ENCODE peak calls at places on chromosomes 12 and 14, in ten cellular contexts. T is choroid plexus epithelial cell; Q is AG10803; S is left ventricle myocardium inferior; L is tibial artery; B is right lobe of liver; A is A549; W is CD8-positive, alpha-beta T cell; E is fibroblast of lung; H is HAP-1. J is an unnamed sample.

GRCh38 chr14:89061696-89062095 is 237.2 kb downstream of the TTC8 start:
- DNase-seq in Q (no peak), B (no peak), E (no peak), S (no peak), H (no peak), T (peak), L (no peak), W (no peak), A (no peak), J (no peak)

GRCh38 chr12:93130371-93131049 is 201.4 kb upstream of the EEA1 start:
- DNase-seq in T (no peak), E (no peak), S (no peak), W (no peak), H (no peak), Q (no peak), A (no peak), B (no peak), L (no peak), J (no peak)

GRCh38 chr14:101288436-101289229 is 272.7 kb upstream of the DIO3 start:
- DNase-seq in S (no peak), Q (peak), L (no peak), A (no peak), W (no peak), B (peak), E (no peak), H (no peak), T (peak), J (no peak)

GRCh38 chr14:22391908-22392307 is 197.1 kb downstream of the DAD1 start:
- DNase-seq in L (peak), Q (peak), H (peak), W (no peak), S (peak), E (peak), A (peak), B (peak), T (peak), J (no peak)

GRCh38 chr14:101175731-101176534 is 272.4 kb upstream of the RTL1 start:
- DNase-seq in B (no peak), Q (no peak), E (no peak), W (no peak), L (no peak), A (no peak), T (no peak), H (no peak), S (no peak), J (no peak)

GRCh38 chr12:116564080-116564479 is 4.9 kb downstream of the MAP1LC3B2 start:
- DNase-seq in A (no peak), T (no peak), L (no peak), S (no peak), E (no peak), H (no peak), B (no peak), Q (no peak), W (no peak), J (no peak)

GRCh38 chr14:70121521-70121920 is 67.2 kb downstream of the SLC8A3 start:
- DNase-seq in Q (no peak), T (no peak), L (no peak), S (no peak), H (no peak), E (no peak), A (no peak), B (no peak), W (no peak), J (no peak)

GRCh38 chr12:95608252-95609033 is 57.2 kb upstream of the USP44 start:
- DNase-seq in L (peak), S (peak), H (peak), Q (peak), T (peak), A (peak), E (peak), W (no peak), B (peak), J (peak)

GRCh38 chr14:22598896-22599244 is 770 bp downstream of the ABHD4 start:
- DNase-seq in B (peak), L (peak), Q (peak), T (peak), E (peak), A (peak), H (no peak), W (peak), S (no peak), J (no peak)

GRCh38 chr12:119319638-119320037 is 14.9 kb upstream of the CCDC60 start:
- DNase-seq in B (no peak), W (no peak), Q (no peak), E (no peak), A (no peak), S (no peak), L (no peak), T (no peak), H (no peak), J (no peak)

GRCh38 chr14:104559043-104559768 is 20.4 kb upstream of the C14orf180 start:
- DNase-seq in E (no peak), B (peak), S (peak), W (no peak), H (no peak), L (no peak), A (no peak), Q (no peak), T (no peak), J (no peak)

GRCh38 chr12:56896082-56896481 is 38.1 kb downstream of the SDR9C7 start:
- DNase-seq in E (no peak), T (no peak), A (no peak), S (no peak), H (no peak), B (no peak), Q (no peak), L (no peak), W (no peak), J (no peak)

GRCh38 chr14:49995162-49995561 is 102.3 kb downstream of the ARF6 start:
- DNase-seq in T (peak), Q (peak), W (no peak), B (no peak), A (no peak), E (no peak), S (no peak), H (no peak), L (no peak), J (no peak)

GRCh38 chr12:22656376-22656775 is 31.4 kb downstream of the ETNK1 start:
- DNase-seq in T (no peak), H (no peak), W (no peak), A (no peak), B (no peak), S (no peak), Q (no peak), E (no peak), L (no peak), J (no peak)

GRCh38 chr14:49621114-49621881 is 699 bp downstream of the MGAT2 start:
- DNase-seq in S (peak), H (peak), W (peak), A (peak), T (no peak), E (peak), B (peak), L (peak), Q (peak), J (no peak)

GRCh38 chr14:42163136-42163535 is 556.5 kb downstream of the LRFN5 start:
- DNase-seq in W (no peak), T (no peak), L (no peak), A (no peak), S (no peak), Q (no peak), H (no peak), E (no peak), B (no peak), J (no peak)

GRCh38 chr12:44842669-44843068 is 33.4 kb downstream of the NELL2 start:
- DNase-seq in L (no peak), H (no peak), T (no peak), A (no peak), E (no peak), W (peak), S (no peak), B (no peak), Q (no peak), J (no peak)

GRCh38 chr14:102645746-102646440 is 53.4 kb downstream of the RCOR1 start:
- DNase-seq in B (no peak), S (no peak), H (no peak), Q (peak), A (no peak), W (no peak), L (no peak), E (no peak), T (peak), J (no peak)

GRCh38 chr12:88207921-88208640 is 66.0 kb downstream of the TMTC3 start:
- DNase-seq in H (no peak), B (no peak), E (peak), T (peak), Q (peak), L (peak), W (no peak), A (no peak), S (no peak), J (peak)

GRCh38 chr14:54781936-54782802 is 120.5 kb downstream of the GCH1 start:
- DNase-seq in B (no peak), L (peak), W (no peak), A (no peak), Q (no peak), E (peak), H (no peak), T (no peak), S (no peak), J (no peak)

GRCh38 chr14:89551432-89551831 is 134.4 kb upstream of the FOXN3 start:
- DNase-seq in B (no peak), A (no peak), T (no peak), L (no peak), H (no peak), E (no peak), W (no peak), S (no peak), Q (no peak), J (no peak)

GRCh38 chr14:52829527-52829926 is 38.1 kb upstream of the GNPNAT1 start:
- DNase-seq in T (no peak), E (no peak), A (no peak), L (no peak), H (no peak), W (no peak), S (no peak), Q (no peak), B (no peak), J (no peak)

GRCh38 chr12:103530352-103530751 is 34.6 kb upstream of the C12orf42 start:
- DNase-seq in L (no peak), B (no peak), E (no peak), A (no peak), S (no peak), Q (no peak), H (no peak), W (no peak), T (no peak), J (no peak)

GRCh38 chr14:36346052-36346451 is 25.6 kb upstream of the MBIP start:
- DNase-seq in W (no peak), A (no peak), Q (no peak), E (no peak), S (no peak), L (no peak), H (no peak), T (no peak), B (no peak), J (no peak)

GRCh38 chr12:118541945-118542344 is 165.6 kb downstream of the SUDS3 start:
- DNase-seq in S (no peak), L (no peak), A (peak), B (no peak), H (no peak), Q (no peak), W (no peak), E (no peak), T (no peak), J (no peak)

GRCh38 chr12:26697217-26697616 is 135.8 kb downstream of the ITPR2 start:
- DNase-seq in S (no peak), Q (no peak), B (no peak), A (no peak), E (peak), W (no peak), T (peak), H (no peak), L (no peak), J (no peak)

GRCh38 chr12:29957835-29958234 is 174.1 kb upstream of the TMTC1 start:
- DNase-seq in L (no peak), E (peak), W (no peak), Q (no peak), T (peak), B (no peak), H (no peak), S (no peak), A (no peak), J (no peak)

GRCh38 chr14:28098863-28099262 is 667.7 kb upstream of the FOXG1 start:
- DNase-seq in H (no peak), B (no peak), E (no peak), T (no peak), L (no peak), A (no peak), W (no peak), Q (no peak), S (no peak), J (no peak)

GRCh38 chr12:95990136-95990535 is 6.0 kb downstream of the HAL start:
- DNase-seq in H (no peak), E (no peak), W (no peak), Q (no peak), S (no peak), B (no peak), L (no peak), T (no peak), A (no peak), J (no peak)

GRCh38 chr12:41220931-41221330 is 32.8 kb downstream of the PDZRN4 start:
- DNase-seq in A (no peak), T (no peak), Q (no peak), L (no peak), W (no peak), S (no peak), H (peak), B (no peak), E (no peak), J (no peak)

GRCh38 chr14:95468416-95469133 is 47.9 kb downstream of the SYNE3 start:
- DNase-seq in B (no peak), A (peak), Q (no peak), E (no peak), S (no peak), W (no peak), H (no peak), L (no peak), T (no peak), J (no peak)

GRCh38 chr12:51852404-51853137 is 4.1 kb upstream of the FIGNL2 start:
- DNase-seq in E (no peak), S (no peak), B (no peak), Q (peak), L (no peak), A (no peak), H (no peak), W (no peak), T (no peak), J (no peak)

GRCh38 chr12:88882662-88883061 is 302.4 kb upstream of the KITLG start:
- DNase-seq in S (no peak), L (no peak), B (no peak), W (no peak), A (no peak), E (no peak), Q (no peak), H (no peak), T (no peak), J (no peak)

DNA sequence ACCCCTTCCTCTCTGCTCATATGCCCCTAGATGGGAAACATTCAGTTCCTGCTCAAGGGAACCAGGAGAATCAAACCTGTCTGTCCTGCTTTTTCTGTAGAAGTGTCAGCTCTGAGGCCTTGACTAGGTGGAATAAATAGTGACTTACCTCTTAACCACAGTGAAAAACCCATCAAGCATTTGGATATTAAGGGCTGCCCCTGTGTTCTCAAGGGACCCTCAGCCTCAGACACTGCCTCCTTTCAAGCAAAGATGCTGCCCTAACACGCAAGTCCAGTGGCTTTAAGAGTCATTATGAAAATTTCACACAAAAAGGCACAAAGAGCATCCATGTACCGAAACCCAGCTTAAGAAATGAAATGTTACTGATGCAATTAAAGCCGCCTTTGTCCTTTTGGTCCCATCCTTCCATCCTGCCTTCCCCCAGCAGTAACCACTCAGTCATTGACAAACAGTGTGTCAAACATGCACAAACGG is 297.2 kb downstream of the ZFP36L1 start:
- DNase-seq in H (no peak), E (no peak), T (no peak), Q (no peak), W (no peak), L (no peak), S (no peak), B (no peak), A (no peak), J (no peak)
- H3K4me3 ChIP-seq in H (no peak), E (no peak), T (no peak), Q (no peak), W (no peak), L (no peak), S (no peak), B (no peak), A (no peak), J (no peak)

GRCh38 chr12:108337235-108338223 is 1.6 kb downstream of the CMKLR1 start:
- DNase-seq in A (peak), H (peak), L (peak), B (no peak), S (no peak), W (no peak), E (peak), T (peak), Q (peak), J (no peak)
- H3K4me3 ChIP-seq in A (no peak), H (no peak), L (peak), B (peak), S (peak), W (no peak), E (no peak), T (no peak), Q (no peak), J (no peak)

GRCh38 chr14:76413962-76414665 is 38.2 kb downstream of the ESRRB start:
- DNase-seq in A (no peak), B (no peak), W (no peak), L (no peak), Q (no peak), T (no peak), H (no peak), S (no peak), E (no peak), J (no peak)
- H3K4me3 ChIP-seq in A (no peak), B (no peak), W (no peak), L (no peak), Q (no peak), T (no peak), H (no peak), S (no peak), E (no peak), J (no peak)

DNA sequence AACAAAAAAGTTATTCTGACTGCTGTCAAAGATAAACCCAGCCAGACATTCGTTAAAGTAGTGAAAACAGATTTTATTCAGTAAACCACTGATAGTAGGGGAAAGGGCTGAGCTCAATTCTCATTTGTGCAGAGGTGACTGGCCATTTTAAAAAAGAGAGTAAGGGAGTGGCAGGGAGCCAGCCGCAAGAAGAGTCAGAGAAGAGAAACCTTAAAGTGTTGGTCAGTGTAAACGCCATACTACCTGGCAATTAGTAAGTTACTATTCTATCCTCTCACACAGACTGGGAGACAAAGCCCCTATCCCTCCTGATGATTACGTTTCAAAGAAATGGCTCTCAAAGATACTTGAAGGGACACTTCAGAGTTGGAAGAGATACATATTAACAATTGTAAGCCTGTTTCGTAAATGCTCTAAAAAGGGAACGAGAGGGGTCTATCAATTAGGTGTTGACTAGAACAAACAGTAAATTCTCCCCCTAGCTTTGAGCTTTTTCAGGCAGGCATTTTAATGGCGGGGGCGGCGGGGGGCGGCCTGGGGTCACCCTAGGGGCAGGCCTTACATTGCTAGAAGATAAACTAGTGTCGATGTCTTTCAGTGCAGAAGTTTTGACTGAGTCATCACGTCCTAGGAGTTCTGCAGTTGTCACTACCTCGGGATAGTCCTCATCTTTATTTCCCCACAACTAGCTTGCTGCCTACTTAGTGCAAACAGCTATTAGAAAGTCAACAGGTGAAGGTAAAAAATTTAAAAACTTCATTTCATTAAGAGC is 1.8 kb downstream of the ATP6V1D start:
- DNase-seq in S (no peak), Q (peak), H (no peak), L (no peak), E (no peak), T (peak), B (no peak), W (no peak), A (no peak), J (no peak)
- H3K4me3 ChIP-seq in S (peak), Q (peak), H (no peak), L (no peak), E (peak), T (peak), B (no peak), W (no peak), A (no peak), J (peak)

GRCh38 chr12:111367661-111368221 is 1.2 kb downstream of the PHETA1 start:
- DNase-seq in Q (no peak), B (peak), S (no peak), W (no peak), T (peak), E (peak), L (no peak), A (peak), H (no peak), J (no peak)
- H3K4me3 ChIP-seq in Q (peak), B (peak), S (peak), W (no peak), T (peak), E (peak), L (peak), A (peak), H (peak), J (peak)

DNA sequence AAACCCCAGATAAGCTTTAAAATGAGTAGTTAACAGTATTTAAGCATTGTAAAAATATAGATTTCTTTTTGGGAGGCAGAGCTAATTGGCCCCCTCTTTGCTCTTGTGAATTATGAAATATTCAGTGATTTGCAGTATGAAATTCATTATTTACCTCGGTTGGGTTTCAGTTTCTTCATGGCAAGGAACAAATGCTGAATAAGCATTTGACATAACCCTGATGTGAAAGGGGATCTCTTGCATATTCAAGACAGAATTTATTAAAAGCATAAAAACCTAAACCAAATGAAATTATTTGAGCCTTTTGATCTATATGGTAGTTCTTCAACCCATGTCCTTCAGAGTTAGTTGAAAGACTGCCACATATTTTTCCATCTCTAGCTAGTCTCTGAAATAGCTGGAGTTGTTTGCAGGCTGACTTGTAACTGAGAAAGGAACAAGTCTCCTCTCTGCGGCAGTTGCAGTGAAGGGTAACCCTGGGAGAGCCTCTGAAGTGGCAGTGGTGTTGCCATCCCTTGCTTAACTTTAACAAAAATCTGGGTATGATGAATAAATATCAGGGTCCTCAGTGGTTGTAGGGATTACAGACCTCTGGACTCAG is 692 bp downstream of the AKAP6 start:
- DNase-seq in S (no peak), Q (no peak), B (no peak), A (no peak), E (no peak), H (no peak), W (no peak), T (no peak), L (no peak), J (no peak)
- H3K4me3 ChIP-seq in S (no peak), Q (no peak), B (no peak), A (no peak), E (no peak), H (no peak), W (no peak), T (no peak), L (no peak), J (no peak)

GRCh38 chr12:8590842-8591545 is 21.7 kb downstream of the AICDA start:
- DNase-seq in W (no peak), Q (no peak), L (no peak), H (no peak), B (no peak), T (peak), E (no peak), S (no peak), A (no peak), J (no peak)
- H3K4me3 ChIP-seq in W (no peak), Q (no peak), L (no peak), H (no peak), B (no peak), T (no peak), E (no peak), S (no peak), A (no peak), J (no peak)

DNA sequence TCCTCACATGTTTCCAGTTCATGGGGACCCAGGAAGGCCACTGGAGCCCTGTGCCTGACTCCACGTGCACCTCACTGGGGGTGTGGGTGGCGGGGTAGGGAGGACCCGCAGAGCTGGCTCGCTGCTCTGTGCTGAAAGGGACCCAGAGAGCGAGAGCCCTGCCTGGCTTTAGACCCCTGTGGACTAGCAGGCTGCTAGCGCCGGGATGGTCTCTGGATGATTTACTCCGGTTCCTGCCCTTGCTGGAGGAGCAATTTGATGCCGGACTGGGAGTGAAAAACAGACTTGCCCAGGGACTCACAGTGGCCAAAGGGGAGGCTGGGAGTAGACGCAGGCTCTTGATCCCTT is 49.0 kb downstream of the NTF3 start:
- DNase-seq in Q (no peak), T (no peak), S (no peak), E (no peak), B (no peak), W (no peak), A (no peak), L (no peak), H (no peak), J (no peak)
- H3K4me3 ChIP-seq in Q (no peak), T (no peak), S (no peak), E (no peak), B (no peak), W (no peak), A (no peak), L (no peak), H (no peak), J (no peak)